ENCODE peak calls at places on chromosome 10, in six cellular contexts. D is sigmoid colon, I is spleen, T is transverse colon, P is suprapubic skin, E is GM12878. R is an unnamed sample.

GRCh38 chr10:96370575-96371157 is 11.9 kb upstream of the OPALIN start:
- DNase-seq in T (peak), I (no peak), P (no peak), D (no peak), E (no peak), R (peak)

GRCh38 chr10:86260564-86260963 is 106.0 kb downstream of the GRID1 start:
- DNase-seq in D (no peak), E (no peak), I (peak), T (no peak), P (peak), R (no peak)

GRCh38 chr10:24958701-24959392 is 6.4 kb upstream of the PRTFDC1 start:
- DNase-seq in I (no peak), T (peak), E (no peak), D (peak), P (no peak), R (no peak)

GRCh38 chr10:74825371-74826141 is 844 bp upstream of the KAT6B start:
- DNase-seq in P (peak), E (no peak), T (peak), D (no peak), I (peak), R (no peak)

GRCh38 chr10:100506596-100507356 is 12.9 kb downstream of the SEC31B start:
- DNase-seq in D (no peak), E (no peak), I (no peak), T (no peak), P (no peak), R (no peak)

GRCh38 chr10:75211007-75211735 is 575 bp downstream of the VDAC2 start:
- DNase-seq in E (no peak), P (no peak), T (peak), D (peak), I (no peak), R (no peak)

GRCh38 chr10:36725581-36726520 is 399.5 kb upstream of the ANKRD30A start:
- DNase-seq in E (no peak), I (peak), D (no peak), T (no peak), P (no peak), R (no peak)

GRCh38 chr10:129110780-129111179 is 356.3 kb upstream of the MGMT start:
- DNase-seq in D (no peak), T (no peak), P (no peak), E (no peak), I (no peak), R (no peak)

GRCh38 chr10:74244097-74244685 is 93.2 kb downstream of the ADK start:
- DNase-seq in P (no peak), D (no peak), T (no peak), E (no peak), I (no peak), R (no peak)

GRCh38 chr10:82150123-82150900 is 275.3 kb downstream of the NRG3 start:
- DNase-seq in D (no peak), T (peak), P (no peak), I (no peak), E (no peak), R (no peak)

GRCh38 chr10:102919237-102919959 is 1.3 kb downstream of the CNNM2 start:
- DNase-seq in E (no peak), P (no peak), T (peak), D (peak), I (peak), R (no peak)

GRCh38 chr10:80501381-80501912 is 36.3 kb upstream of the SH2D4B start:
- DNase-seq in E (no peak), I (peak), T (no peak), P (no peak), D (no peak), R (no peak)

GRCh38 chr10:86522385-86522855 is 828 bp upstream of the WAPL start:
- DNase-seq in T (no peak), I (no peak), D (no peak), E (no peak), P (no peak), R (no peak)

GRCh38 chr10:5064656-5065055 is 29.6 kb upstream of the AKR1C3 start:
- DNase-seq in E (no peak), P (no peak), D (no peak), T (no peak), I (no peak), R (no peak)

GRCh38 chr10:34489973-34490372 is 325.1 kb downstream of the PARD3 start:
- DNase-seq in P (no peak), T (no peak), E (no peak), I (no peak), D (no peak), R (no peak)

GRCh38 chr10:16816142-16816541 is 1.1 kb downstream of the RSU1 start:
- DNase-seq in E (no peak), I (no peak), T (no peak), P (no peak), D (no peak), R (no peak)

GRCh38 chr10:133229265-133230022 is 573 bp upstream of the UTF1 start:
- DNase-seq in E (no peak), D (no peak), P (no peak), I (no peak), T (no peak), R (no peak)

GRCh38 chr10:79223001-79223345 is 124.3 kb upstream of the PPIF start:
- DNase-seq in I (no peak), T (no peak), D (no peak), E (no peak), P (no peak), R (no peak)

GRCh38 chr10:96395931-96396877 is 37.4 kb upstream of the OPALIN start:
- DNase-seq in T (peak), P (peak), D (peak), E (no peak), I (peak), R (peak)

GRCh38 chr10:8061274-8062211 is 7.1 kb downstream of the GATA3 start:
- DNase-seq in P (no peak), T (no peak), E (no peak), I (no peak), D (no peak), R (no peak)

GRCh38 chr10:12418000-12418399 is 68.7 kb downstream of the CAMK1D start:
- DNase-seq in T (no peak), I (no peak), P (no peak), E (no peak), D (peak), R (no peak)

GRCh38 chr10:131485732-131486131 is 174.2 kb upstream of the TCERG1L start:
- DNase-seq in I (no peak), P (no peak), T (no peak), E (no peak), D (no peak), R (no peak)

GRCh38 chr10:499991-500390 is 189.5 kb downstream of the DIP2C start:
- DNase-seq in I (peak), T (no peak), P (peak), D (peak), E (no peak), R (no peak)
- TF ChIP-seq POLR2AphosphoS5 in I (no peak), T (no peak), P (no peak), D (no peak), E (no peak), R (no peak)

DNA sequence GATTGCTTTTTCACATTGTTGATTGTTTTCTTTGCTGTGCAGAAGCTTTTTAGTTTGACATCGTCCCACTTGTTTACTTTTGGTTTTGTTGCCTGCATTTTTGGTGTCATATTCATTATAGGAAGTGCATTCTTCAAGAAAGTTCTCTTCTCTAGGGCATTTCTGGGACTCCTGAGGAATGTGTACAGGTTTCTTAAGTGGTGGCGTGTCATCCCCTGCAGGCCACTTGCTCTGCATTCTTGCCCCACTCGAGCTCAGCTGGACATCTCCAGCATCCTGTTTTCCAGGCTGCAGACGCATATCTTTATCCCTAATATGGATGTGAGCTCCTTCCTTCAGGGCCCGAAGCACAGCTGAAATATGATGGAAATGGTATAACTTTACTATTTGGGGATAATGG is 255.6 kb upstream of the HABP2 start:
- DNase-seq in I (no peak), D (no peak), P (no peak), E (no peak), T (no peak), R (no peak)
- TF ChIP-seq CTCF in I (no peak), D (no peak), P (no peak), E (no peak), T (no peak), R (no peak)

GRCh38 chr10:3248526-3249255 is 76.1 kb upstream of the PITRM1 start:
- DNase-seq in I (no peak), E (no peak), T (no peak), P (no peak), D (no peak), R (no peak)
- TF ChIP-seq POLR2AphosphoS5 in I (no peak), E (no peak), T (no peak), P (no peak), D (peak), R (no peak)

GRCh38 chr10:72658696-72659400 is 33.0 kb upstream of the MICU1 start:
- DNase-seq in I (no peak), E (no peak), P (no peak), T (no peak), D (no peak), R (no peak)

GRCh38 chr10:72663971-72664370 is 28.0 kb upstream of the MCU start:
- DNase-seq in T (no peak), E (no peak), P (no peak), I (no peak), D (no peak), R (no peak)

GRCh38 chr10:72660220-72660619 is 31.7 kb upstream of the MCU start:
- DNase-seq in E (no peak), T (no peak), D (no peak), P (no peak), I (no peak), R (no peak)

GRCh38 chr10:72659694-72660093 is 32.2 kb upstream of the MCU start:
- DNase-seq in P (no peak), I (no peak), D (no peak), E (no peak), T (no peak), R (no peak)

DNA sequence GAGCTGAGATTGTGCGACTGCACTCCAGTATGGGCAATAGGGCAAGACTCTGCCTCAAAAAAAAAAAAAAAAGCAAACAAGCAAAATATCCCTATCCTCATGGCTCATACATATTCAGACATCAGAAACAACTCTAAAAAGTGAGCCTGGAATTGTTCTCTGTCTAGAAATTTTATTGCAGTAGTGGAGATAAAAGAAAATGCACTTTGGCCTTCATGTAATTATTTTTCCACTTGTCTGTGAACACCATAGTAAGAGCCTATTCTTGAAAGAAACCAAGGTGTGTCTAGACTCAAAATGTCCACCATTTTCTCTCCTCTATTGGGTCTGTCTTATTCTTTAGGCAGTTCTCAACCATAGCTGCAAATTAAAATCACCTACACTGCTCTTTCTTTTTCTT is 30.5 kb upstream of the MCU start:
- DNase-seq in P (no peak), D (no peak), E (no peak), I (no peak), T (no peak), R (no peak)
- TF ChIP-seq CTCF in P (no peak), D (no peak), E (no peak), I (no peak), T (no peak), R (no peak)

GRCh38 chr10:118692911-118693310 is 61.9 kb downstream of the CACUL1 start:
- DNase-seq in P (no peak), D (no peak), T (no peak), I (no peak), E (no peak), R (no peak)
- TF ChIP-seq POLR2AphosphoS5 in P (no peak), D (no peak), T (no peak), I (no peak), E (no peak), R (no peak)

GRCh38 chr10:110370005-110370404 is 65.3 kb upstream of the SMNDC1 start:
- DNase-seq in P (no peak), E (no peak), D (no peak), T (no peak), I (no peak), R (no peak)

GRCh38 chr10:110368556-110368955 is 63.8 kb upstream of the SMNDC1 start:
- DNase-seq in I (no peak), E (no peak), D (no peak), T (no peak), P (no peak), R (no peak)

GRCh38 chr10:110365356-110366143 is 60.8 kb upstream of the SMNDC1 start:
- DNase-seq in I (no peak), E (no peak), D (no peak), T (no peak), P (no peak), R (no peak)

GRCh38 chr10:110366641-110367040 is 61.9 kb upstream of the SMNDC1 start:
- DNase-seq in D (no peak), P (no peak), I (no peak), E (no peak), T (no peak), R (no peak)

DNA sequence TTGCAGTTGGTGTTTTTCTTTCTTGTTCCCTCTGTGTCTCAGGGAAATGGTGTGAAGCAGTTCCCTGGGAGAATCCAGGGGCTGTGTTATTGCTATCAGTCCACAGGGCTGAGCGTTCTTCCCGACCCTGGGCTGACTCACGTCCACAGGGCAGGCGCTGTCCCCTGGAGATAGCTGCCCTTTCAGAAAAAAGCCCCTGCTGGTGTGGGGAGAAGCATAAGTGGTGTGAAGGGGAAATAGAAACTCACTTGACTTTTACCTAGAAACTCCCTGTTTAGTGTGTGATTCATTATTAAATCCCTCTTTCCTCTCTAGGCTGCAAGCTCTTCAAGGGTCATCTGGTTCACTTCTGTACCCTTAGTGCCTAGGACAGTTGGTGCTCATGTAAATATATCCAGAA is 63.3 kb upstream of the SMNDC1 start:
- DNase-seq in E (no peak), T (no peak), P (no peak), D (no peak), I (no peak), R (no peak)
- TF ChIP-seq CTCF in E (no peak), T (no peak), P (no peak), D (no peak), I (no peak), R (no peak)

GRCh38 chr10:33465747-33466146 is 131.3 kb upstream of the NRP1 start:
- DNase-seq in D (no peak), P (no peak), I (no peak), T (no peak), E (no peak), R (no peak)

GRCh38 chr10:33463011-33463410 is 128.5 kb upstream of the NRP1 start:
- DNase-seq in P (no peak), E (no peak), D (no peak), T (no peak), I (no peak), R (no peak)

GRCh38 chr10:33460461-33461294 is 126.2 kb upstream of the NRP1 start:
- DNase-seq in T (no peak), E (no peak), I (no peak), P (no peak), D (peak), R (no peak)

GRCh38 chr10:33459597-33459996 is 125.1 kb upstream of the NRP1 start:
- DNase-seq in E (no peak), P (no peak), D (no peak), I (no peak), T (no peak), R (no peak)

DNA sequence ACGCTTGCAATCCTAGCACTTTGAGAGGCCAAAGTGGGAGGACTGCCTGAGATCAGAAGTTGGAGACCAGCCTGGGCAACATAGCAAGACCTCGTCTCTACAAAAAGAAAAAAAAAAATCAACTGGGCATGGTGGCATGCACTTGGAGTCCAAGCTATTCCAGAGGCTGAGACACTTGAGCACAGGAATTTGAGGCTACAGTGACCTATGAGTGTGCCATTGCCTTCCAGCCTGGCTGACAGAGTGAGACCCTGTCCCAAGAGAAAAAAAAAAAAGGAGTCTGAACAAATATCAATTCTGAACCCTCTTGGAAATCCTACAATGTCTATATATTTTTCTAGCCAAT is 126.8 kb upstream of the NRP1 start:
- DNase-seq in I (no peak), P (no peak), E (no peak), T (no peak), D (no peak), R (no peak)
- TF ChIP-seq POLR2AphosphoS5 in I (no peak), P (no peak), E (no peak), T (no peak), D (no peak), R (no peak)

DNA sequence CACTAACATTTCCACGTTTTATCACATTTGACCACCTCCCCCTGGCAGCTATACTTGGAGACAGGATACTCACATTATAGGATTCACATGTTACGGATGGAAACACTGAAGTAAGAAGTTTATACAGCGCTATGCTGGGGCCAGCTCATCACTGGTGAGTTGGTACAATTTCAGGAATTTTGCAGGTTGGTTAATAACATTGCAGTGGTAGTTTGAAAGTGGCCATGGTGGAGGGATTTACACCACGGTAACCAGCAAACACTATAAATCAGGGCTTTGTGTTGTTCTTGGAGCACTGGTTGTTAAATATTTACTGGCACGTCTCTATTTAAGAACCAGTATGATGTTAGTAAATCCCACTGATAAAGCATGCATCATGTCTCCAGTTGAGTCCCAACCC is 174.0 kb downstream of the GFRA1 start:
- DNase-seq in E (no peak), T (no peak), P (no peak), D (no peak), I (no peak), R (no peak)
- TF ChIP-seq CTCF in E (no peak), T (no peak), P (no peak), D (no peak), I (no peak), R (no peak)

R was measured in prostate gland.